ENCODE peak calls at places on chromosomes 2 and 18, in four cellular contexts. One of them, this sample, is unnamed.

GRCh38 chr18:3012306-3012919 is 531 bp downstream of the LPIN2 start:
- DNase-seq in HuH-7.5: peak; percentile 67
- DNase-seq in Kasumi-1: peak; percentile 22
- DNase-seq in GM12891: peak; percentile 31
- DNase-seq in this sample: peak; percentile 48

GRCh38 chr2:233096006-233096405 is 35.9 kb downstream of the INPP5D start:
- DNase-seq in HuH-7.5: no peak
- DNase-seq in Kasumi-1: no peak
- DNase-seq in GM12891: no peak
- DNase-seq in this sample: no peak

GRCh38 chr2:43314299-43314927 is 88.0 kb upstream of the ZFP36L2 start:
- DNase-seq in HuH-7.5: no peak
- DNase-seq in Kasumi-1: no peak
- DNase-seq in GM12891: no peak
- DNase-seq in this sample: no peak

GRCh38 chr2:235940330-235940729 is 227.9 kb downstream of the GBX2 start:
- DNase-seq in GM12891: no peak
- DNase-seq in HuH-7.5: no peak
- DNase-seq in Kasumi-1: no peak
- DNase-seq in this sample: no peak

GRCh38 chr2:19738707-19739106 is 163.1 kb downstream of the TTC32 start:
- DNase-seq in GM12891: no peak
- DNase-seq in Kasumi-1: no peak
- DNase-seq in HuH-7.5: no peak
- DNase-seq in this sample: no peak

GRCh38 chr18:10927290-10927979 is 221.9 kb downstream of the PIEZO2 start:
- DNase-seq in HuH-7.5: no peak
- DNase-seq in GM12891: no peak
- DNase-seq in Kasumi-1: no peak
- DNase-seq in this sample: no peak

GRCh38 chr2:112623913-112624777 is 21.6 kb upstream of the SLC20A1 start:
- DNase-seq in HuH-7.5: no peak
- DNase-seq in Kasumi-1: peak; percentile 39
- DNase-seq in GM12891: no peak
- DNase-seq in this sample: peak; percentile 28

GRCh38 chr2:224837558-224837957 is 121.4 kb upstream of the CCDC195 start:
- DNase-seq in Kasumi-1: no peak
- DNase-seq in GM12891: no peak
- DNase-seq in HuH-7.5: no peak
- DNase-seq in this sample: no peak

GRCh38 chr18:71322201-71322600 is 1033.4 kb downstream of the SOCS6 start:
- DNase-seq in Kasumi-1: no peak
- DNase-seq in HuH-7.5: no peak
- DNase-seq in GM12891: no peak
- DNase-seq in this sample: no peak